ENCODE peak calls at places on chromosomes 5 and 9, in four cellular contexts. I is right cardiac atrium, K is ovary, W is testis. D is an unnamed sample. For H3K27me3, the result is how much of the 10 kb centered on the place peaks cover.

GRCh38 chr5:169933624-169934023 is 46.7 kb downstream of the INSYN2B start:
- DNase-seq in W (no peak), I (no peak), K (no peak), D (no peak)

GRCh38 chr9:114155967-114156294 is 594 bp downstream of the COL27A1 start:
- DNase-seq in K (no peak), I (no peak), W (no peak), D (peak)

GRCh38 chr9:120890415-120891254 is 13.6 kb upstream of the PHF19 start:
- DNase-seq in K (no peak), I (no peak), W (no peak), D (no peak)

GRCh38 chr9:132049323-132049882 is 30.3 kb downstream of the MED27 start:
- DNase-seq in W (no peak), K (no peak), I (peak), D (peak)

GRCh38 chr5:72407541-72407940 is 87.4 kb downstream of the PTCD2 start:
- DNase-seq in K (no peak), I (no peak), W (no peak), D (no peak)

GRCh38 chr9:131404987-131405386 is 11.1 kb downstream of the PRRC2B start:
- DNase-seq in W (peak), I (no peak), K (no peak), D (peak)

GRCh38 chr9:109453210-109453842 is 44.8 kb downstream of the PTPN3 start:
- DNase-seq in I (no peak), W (no peak), K (no peak), D (no peak)

GRCh38 chr9:135924628-135925338 is 17.4 kb upstream of the CAMSAP1 start:
- DNase-seq in K (no peak), I (no peak), W (no peak), D (no peak)

GRCh38 chr9:18972675-18973074 is 60.3 kb downstream of the SAXO1 start:
- DNase-seq in W (no peak), K (no peak), I (no peak), D (no peak)

GRCh38 chr9:99474186-99474585 is 252.1 kb downstream of the SEC61B start:
- DNase-seq in W (no peak), I (no peak), K (no peak), D (no peak)

GRCh38 chr5:163281512-163281911 is 155.9 kb upstream of the CCNG1 start:
- DNase-seq in I (no peak), K (no peak), W (no peak), D (no peak)

GRCh38 chr5:7395432-7396168 is at the start of gene ADCY2:
- DNase-seq in I (peak), K (peak), W (no peak), D (no peak)

GRCh38 chr9:107249131-107249533 is 33.9 kb upstream of the RAD23B start:
- DNase-seq in K (no peak), W (no peak), I (no peak), D (no peak)

GRCh38 chr9:69857131-69857530 is 36.5 kb downstream of the CFAP95 start:
- DNase-seq in I (no peak), K (no peak), W (no peak), D (no peak)

GRCh38 chr5:602466-603035 is 9.6 kb upstream of the CEP72 start:
- DNase-seq in K (no peak), I (no peak), W (no peak), D (peak)
- H3K27me3 ChIP-seq in K (under half), I (under half), W (under half), D (under half)

GRCh38 chr5:39005566-39006232 is 68.5 kb downstream of the RICTOR start:
- DNase-seq in W (no peak), I (no peak), K (no peak), D (no peak)
- H3K27me3 ChIP-seq in W (under half), I (under half), K (under half), D (under half)

GRCh38 chr5:60841361-60841760 is 2.7 kb downstream of the ELOVL7 start:
- DNase-seq in K (no peak), W (no peak), I (no peak), D (no peak)

GRCh38 chr5:60844429-60844890 is 391 bp upstream of the ELOVL7 start:
- DNase-seq in W (no peak), K (no peak), I (no peak), D (no peak)

GRCh38 chr5:60843693-60844428 is at the start of gene ELOVL7:
- DNase-seq in I (peak), K (no peak), W (peak), D (peak)

GRCh38 chr5:60842859-60843692 is 993 bp downstream of the ELOVL7 start:
- DNase-seq in K (no peak), W (no peak), I (no peak), D (no peak)

GRCh38 chr5:60846298-60846697 is 2.2 kb upstream of the ELOVL7 start:
- DNase-seq in K (no peak), W (no peak), I (no peak), D (no peak)
- H3K27me3 ChIP-seq in K (under half), W (under half), I (under half), D (under half)

GRCh38 chr5:135053278-135053677 is 19.2 kb upstream of the PITX1 start:
- DNase-seq in I (no peak), K (no peak), W (no peak), D (no peak)

GRCh38 chr5:135050244-135050767 is 16.3 kb upstream of the PITX1 start:
- DNase-seq in W (no peak), I (peak), K (no peak), D (no peak)

GRCh38 chr5:135052511-135053145 is 18.6 kb upstream of the PITX1 start:
- DNase-seq in K (no peak), W (no peak), I (no peak), D (peak)

GRCh38 chr5:135051399-135051798 is 17.4 kb upstream of the PITX1 start:
- DNase-seq in K (no peak), I (no peak), W (no peak), D (no peak)

GRCh38 chr5:135051872-135052271 is 17.8 kb upstream of the PITX1 start:
- DNase-seq in K (no peak), W (no peak), I (no peak), D (no peak)
- H3K27me3 ChIP-seq in K (under half), W (under half), I (under half), D (under half)

GRCh38 chr9:124454296-124454695 is 4.0 kb downstream of the ADGRD2 start:
- DNase-seq in I (no peak), K (no peak), W (no peak), D (peak)

GRCh38 chr9:124456341-124457078 is 6.3 kb downstream of the ADGRD2 start:
- DNase-seq in I (no peak), K (no peak), W (no peak), D (no peak)

GRCh38 chr9:124455820-124456219 is 5.6 kb downstream of the ADGRD2 start:
- DNase-seq in W (no peak), I (no peak), K (no peak), D (no peak)

GRCh38 chr9:124453586-124454191 is 3.4 kb downstream of the ADGRD2 start:
- DNase-seq in I (no peak), K (no peak), W (no peak), D (peak)

DNA sequence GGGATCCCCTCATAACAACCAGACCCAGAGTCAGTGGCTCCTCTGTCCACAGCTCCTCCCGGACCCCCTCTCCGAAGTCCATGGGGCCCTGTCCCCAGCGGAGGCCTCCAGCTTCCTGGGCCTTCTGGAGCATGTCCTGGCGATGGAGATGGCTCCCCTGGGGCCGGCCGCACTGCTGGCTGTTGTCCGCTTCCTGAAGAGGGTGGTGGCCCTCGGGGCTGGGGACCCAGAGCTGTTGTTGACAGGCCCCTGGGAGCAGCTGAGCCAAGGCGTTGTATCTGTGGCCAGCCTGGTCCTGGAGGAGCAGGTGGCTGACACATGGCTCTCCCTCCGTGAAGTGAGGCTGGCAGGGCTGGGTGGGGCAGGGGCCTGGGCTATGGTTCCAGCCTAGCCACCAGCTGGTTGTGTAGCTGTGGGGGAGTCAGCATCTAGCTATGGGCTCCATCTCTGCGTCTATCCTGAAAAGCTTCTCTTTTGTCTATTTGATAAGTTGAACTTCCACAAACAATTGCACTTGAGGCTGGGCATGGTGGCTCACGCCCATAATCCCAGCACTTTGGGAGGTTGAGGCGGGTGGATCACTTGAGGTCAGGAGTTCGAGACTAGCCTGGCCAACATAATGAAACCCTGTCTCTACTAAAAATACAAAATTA is 4.7 kb downstream of the ADGRD2 start:
- DNase-seq in I (no peak), K (no peak), W (no peak), D (peak)
- H3K27me3 ChIP-seq in I (under half), K (under half), W (under half), D (under half)

GRCh38 chr9:126684965-126685465 is 71.3 kb downstream of the LMX1B start:
- DNase-seq in W (no peak), I (no peak), K (no peak), D (no peak)

GRCh38 chr9:126683698-126684044 is 69.9 kb downstream of the LMX1B start:
- DNase-seq in W (no peak), K (no peak), I (no peak), D (no peak)

GRCh38 chr9:126682928-126683697 is 69.4 kb downstream of the LMX1B start:
- DNase-seq in W (peak), K (peak), I (peak), D (no peak)

GRCh38 chr9:126682113-126682810 is 68.5 kb downstream of the LMX1B start:
- DNase-seq in W (no peak), K (no peak), I (no peak), D (no peak)

DNA sequence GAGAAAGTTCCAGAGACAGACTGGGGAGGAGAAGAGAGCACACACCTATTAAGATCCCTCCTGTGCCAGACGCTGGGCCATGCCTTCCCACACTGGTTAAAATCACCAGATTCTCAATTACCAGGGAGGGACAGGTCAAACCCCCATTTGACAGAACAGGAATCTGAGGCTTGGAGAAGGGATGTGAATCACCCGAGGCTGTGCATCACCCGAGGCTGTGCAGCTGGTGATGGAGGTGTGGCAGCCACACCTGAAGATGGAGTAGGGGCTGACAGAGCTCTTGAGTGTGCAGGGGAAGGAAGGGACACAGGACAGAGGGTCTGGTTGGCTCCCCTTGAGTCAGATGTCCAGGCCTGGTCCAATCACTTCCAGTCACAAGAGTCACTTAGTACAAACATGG is 70.6 kb downstream of the LMX1B start:
- DNase-seq in W (no peak), K (no peak), I (no peak), D (no peak)
- H3K27me3 ChIP-seq in W (under half), K (under half), I (under half), D (under half)

GRCh38 chr5:2460098-2460497 is 291.4 kb downstream of the IRX2 start:
- DNase-seq in K (no peak), I (no peak), W (no peak), D (no peak)
- H3K27me3 ChIP-seq in K (under half), I (under half), W (under half), D (under half)

GRCh38 chr5:171311698-171312083 is 2.6 kb downstream of the TLX3 start:
- DNase-seq in I (no peak), W (no peak), K (no peak), D (no peak)

GRCh38 chr5:171310816-171311697 is 2.0 kb downstream of the TLX3 start:
- DNase-seq in K (no peak), W (no peak), I (no peak), D (no peak)

GRCh38 chr5:171309276-171309525 is 153 bp downstream of the TLX3 start:
- DNase-seq in W (no peak), K (no peak), I (no peak), D (no peak)

GRCh38 chr5:171309526-171310333 is 682 bp downstream of the TLX3 start:
- DNase-seq in K (no peak), W (no peak), I (no peak), D (no peak)

DNA sequence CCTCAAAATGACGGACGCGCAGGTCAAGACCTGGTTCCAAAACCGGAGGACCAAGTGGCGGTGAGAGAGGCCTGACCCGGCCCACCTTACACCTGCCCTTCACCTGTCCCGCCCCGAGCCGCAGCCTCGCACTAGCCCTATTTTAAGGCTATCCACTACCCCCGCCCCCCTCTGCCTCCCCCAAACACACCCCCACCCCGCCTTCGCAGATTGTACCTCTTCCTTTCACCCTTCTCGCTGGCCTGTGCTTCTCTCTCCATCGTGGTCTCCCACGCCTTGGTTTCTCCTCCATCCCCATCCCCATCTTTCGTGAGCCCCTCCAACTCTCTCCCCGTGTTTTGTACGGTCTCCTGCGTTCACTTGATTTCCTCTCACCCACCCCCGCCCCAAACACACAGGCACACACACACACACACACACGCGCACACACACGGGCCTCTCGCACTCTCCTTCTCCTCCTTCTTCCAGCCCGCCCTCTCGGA is 1.3 kb downstream of the TLX3 start:
- DNase-seq in I (no peak), W (no peak), K (no peak), D (no peak)
- H3K27me3 ChIP-seq in I (under half), W (under half), K (under half), D (under half)

DNA sequence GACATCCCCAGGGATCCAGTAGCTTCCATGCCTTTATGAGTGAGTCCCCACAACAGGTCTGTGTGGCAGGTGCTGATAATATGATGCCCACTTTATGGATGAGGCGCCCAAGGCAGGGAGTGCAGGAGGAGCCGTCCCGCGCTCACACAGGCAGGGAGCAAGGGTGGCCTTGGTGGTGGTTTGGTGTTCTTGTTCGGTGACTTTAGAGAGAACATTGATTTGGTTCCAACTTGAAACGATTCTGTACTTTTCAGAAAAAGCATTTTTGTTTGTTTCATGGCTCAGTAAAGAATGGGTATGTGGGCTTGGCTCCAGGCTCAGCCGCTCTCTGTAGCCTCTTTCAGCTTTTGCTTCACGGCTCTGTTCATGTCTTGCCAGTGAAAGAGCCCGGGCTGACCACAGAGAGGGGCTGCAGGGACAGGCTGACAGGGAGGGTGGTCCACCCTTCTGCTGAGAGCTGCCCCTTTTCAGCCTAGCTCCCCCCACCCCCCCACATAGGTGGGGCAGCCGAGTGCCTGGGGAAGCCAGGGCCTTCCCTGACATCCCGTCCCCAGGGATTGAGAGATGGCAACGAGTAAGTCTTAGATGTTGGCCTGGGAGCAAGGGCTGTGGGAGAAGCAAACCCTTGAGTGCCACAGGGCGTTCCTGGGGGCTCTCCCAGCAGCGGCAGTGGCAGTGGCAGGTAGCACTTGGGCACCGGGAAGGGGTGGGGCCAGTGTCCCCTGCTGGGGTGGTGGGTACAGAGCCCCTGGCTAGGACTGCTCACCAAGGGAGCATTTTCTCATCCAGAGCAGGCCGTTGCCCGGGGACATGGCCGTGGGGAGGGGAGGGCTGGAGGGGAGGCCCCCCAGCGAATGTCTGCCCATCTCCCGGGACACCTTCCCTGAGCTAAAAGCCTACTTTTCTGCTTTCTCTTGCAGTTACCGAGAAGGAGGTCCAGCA is 28.1 kb downstream of the NCS1 start:
- DNase-seq in W (no peak), I (no peak), K (no peak), D (no peak)
- H3K27me3 ChIP-seq in W (under half), I (under half), K (under half), D (under half)

D was measured in aorta.